ENCODE peak calls at places on chromosomes 11 and 22, in six cellular contexts. Q is epithelial cell of esophagus, M is Caco-2, P is GM06990, I is mucosa of descending colon, T is esophagus muscularis mucosa. E is an unnamed sample.

GRCh38 chr11:96254087-96254486 is 88.9 kb downstream of the MAML2 start:
- DNase-seq in Q (peak), M (no peak), P (no peak), I (no peak), T (no peak), E (peak)

GRCh38 chr11:67027483-67027930 is 4.6 kb downstream of the SYT12 start:
- DNase-seq in Q (peak), M (no peak), P (peak), I (no peak), T (no peak), E (peak)

GRCh38 chr22:45998638-45999378 is 21.8 kb upstream of the WNT7B start:
- DNase-seq in Q (no peak), M (no peak), P (no peak), I (no peak), T (no peak), E (no peak)

GRCh38 chr22:17807571-17808410 is 33.5 kb upstream of the BID start:
- DNase-seq in Q (no peak), M (peak), P (no peak), I (no peak), T (no peak), E (no peak)

GRCh38 chr11:124863137-124863825 is 2.0 kb upstream of the ROBO3 start:
- DNase-seq in Q (peak), M (no peak), P (no peak), I (peak), T (no peak), E (no peak)

GRCh38 chr22:50030315-50031188 is 18.0 kb upstream of the IL17REL start:
- DNase-seq in Q (peak), M (peak), P (peak), I (peak), T (no peak), E (peak)

GRCh38 chr11:118618115-118618990 is 10.9 kb downstream of the PHLDB1 start:
- DNase-seq in Q (peak), M (no peak), P (no peak), I (peak), T (no peak), E (no peak)

GRCh38 chr11:111937859-111938258 is 716 bp downstream of the DIXDC1 start:
- DNase-seq in Q (no peak), M (no peak), P (no peak), I (no peak), T (no peak), E (no peak)

GRCh38 chr11:63938481-63939350 is at the start of gene NAA40:
- DNase-seq in Q (peak), M (peak), P (peak), I (peak), T (no peak), E (peak)

GRCh38 chr11:44033411-44033850 is 14.3 kb upstream of the ACCSL start:
- DNase-seq in Q (no peak), M (no peak), P (no peak), I (no peak), T (no peak), E (no peak)

GRCh38 chr11:64037027-64037633 is 1.4 kb downstream of the FLRT1 start:
- DNase-seq in Q (no peak), M (no peak), P (no peak), I (no peak), T (no peak), E (no peak)

GRCh38 chr11:12291767-12292166 is 85.6 kb upstream of the PARVA start:
- DNase-seq in Q (no peak), M (no peak), P (no peak), I (no peak), T (no peak), E (peak)

GRCh38 chr22:37674248-37674647 is 1.2 kb upstream of the LGALS1 start:
- DNase-seq in Q (no peak), M (no peak), P (no peak), I (no peak), T (no peak), E (no peak)

GRCh38 chr11:107916671-107917241 is 11.5 kb upstream of the RAB39A start:
- DNase-seq in Q (peak), M (no peak), P (no peak), I (peak), T (no peak), E (peak)

GRCh38 chr11:27385245-27385644 is 22.2 kb upstream of the CCDC34 start:
- DNase-seq in Q (peak), M (no peak), P (no peak), I (no peak), T (no peak), E (no peak)

GRCh38 chr11:86484164-86484794 is 109.6 kb downstream of the CCDC81 start:
- DNase-seq in Q (peak), M (peak), P (no peak), I (no peak), T (no peak), E (no peak)

GRCh38 chr11:62137881-62138629 is 14.2 kb downstream of the INCENP start:
- DNase-seq in Q (peak), M (no peak), P (no peak), I (no peak), T (no peak), E (no peak)

GRCh38 chr22:49255154-49255553 is 572.5 kb downstream of the BRD1 start:
- DNase-seq in Q (no peak), M (no peak), P (no peak), I (no peak), T (no peak), E (no peak)

GRCh38 chr11:15010860-15011259 is 38.7 kb upstream of the CALCA start:
- DNase-seq in Q (no peak), M (no peak), P (no peak), I (no peak), T (no peak), E (no peak)

GRCh38 chr11:15011741-15012140 is 39.6 kb upstream of the CALCA start:
- DNase-seq in Q (no peak), M (no peak), P (no peak), I (no peak), T (no peak), E (no peak)

DNA sequence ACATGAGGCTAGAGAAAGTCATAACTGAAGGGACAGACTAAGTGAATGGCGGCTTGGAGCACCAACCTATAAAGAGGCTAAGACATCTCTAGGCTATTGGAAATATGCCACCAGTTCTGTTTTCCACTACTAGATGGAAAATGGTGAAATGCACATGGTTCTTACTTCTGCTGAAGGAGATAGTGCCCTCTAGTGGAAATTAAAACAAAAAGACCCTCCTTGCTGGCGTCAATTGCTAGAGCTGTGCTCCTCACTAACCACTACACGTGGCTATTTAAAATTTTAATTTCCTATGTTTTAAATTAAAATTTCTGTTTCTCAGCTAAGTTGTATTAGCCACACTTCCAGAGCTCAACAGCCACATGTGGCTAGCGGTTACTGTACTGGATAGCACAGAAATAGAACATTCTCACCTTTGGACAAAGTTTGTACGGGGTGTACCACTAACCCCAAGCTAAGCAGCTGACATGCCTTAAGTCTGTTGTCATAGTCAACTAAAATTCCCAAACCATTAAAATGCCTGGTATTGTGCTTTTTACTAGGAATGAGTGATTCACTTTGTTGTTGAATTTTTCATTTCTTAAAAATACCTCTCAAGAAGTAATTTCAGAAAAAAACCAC is 34.1 kb upstream of the CALCA start:
- DNase-seq in Q (peak), M (peak), P (peak), I (no peak), T (no peak), E (peak)
- TF ChIP-seq CTCF in Q (peak), M (peak), P (peak), I (no peak), T (no peak), E (peak)

GRCh38 chr11:57427692-57428082 is 766 bp upstream of the SLC43A3 start:
- DNase-seq in Q (peak), M (no peak), P (no peak), I (peak), T (peak), E (no peak)
- H3K4me3 ChIP-seq in Q (no peak), M (no peak), P (no peak), I (no peak), T (peak), E (peak)

GRCh38 chr11:22779850-22780249 is 49.8 kb downstream of the SVIP start:
- DNase-seq in Q (no peak), M (no peak), P (no peak), I (no peak), T (no peak), E (no peak)

GRCh38 chr11:22774716-22775115 is 54.9 kb downstream of the SVIP start:
- DNase-seq in Q (no peak), M (no peak), P (no peak), I (no peak), T (no peak), E (peak)

GRCh38 chr11:22780914-22781593 is 48.5 kb downstream of the SVIP start:
- DNase-seq in Q (no peak), M (no peak), P (no peak), I (no peak), T (no peak), E (peak)

GRCh38 chr11:22778642-22779041 is 51.0 kb downstream of the SVIP start:
- DNase-seq in Q (peak), M (no peak), P (no peak), I (no peak), T (no peak), E (no peak)

GRCh38 chr11:22775248-22775647 is 54.4 kb downstream of the SVIP start:
- DNase-seq in Q (no peak), M (no peak), P (no peak), I (no peak), T (no peak), E (no peak)
- TF ChIP-seq CTCF in Q (no peak), M (no peak), P (no peak), I (no peak), T (no peak), E (no peak)

GRCh38 chr11:102771351-102771750 is 9.1 kb downstream of the MMP10 start:
- DNase-seq in Q (no peak), M (no peak), P (no peak), I (no peak), T (no peak), E (no peak)

GRCh38 chr11:102770191-102770590 is 10.2 kb downstream of the MMP10 start:
- DNase-seq in Q (no peak), M (no peak), P (no peak), I (no peak), T (no peak), E (no peak)

GRCh38 chr11:102762414-102762813 is 18.0 kb downstream of the MMP10 start:
- DNase-seq in Q (peak), M (no peak), P (no peak), I (no peak), T (no peak), E (no peak)

GRCh38 chr11:102763440-102763839 is 17.0 kb downstream of the MMP10 start:
- DNase-seq in Q (peak), M (no peak), P (no peak), I (no peak), T (no peak), E (no peak)

DNA sequence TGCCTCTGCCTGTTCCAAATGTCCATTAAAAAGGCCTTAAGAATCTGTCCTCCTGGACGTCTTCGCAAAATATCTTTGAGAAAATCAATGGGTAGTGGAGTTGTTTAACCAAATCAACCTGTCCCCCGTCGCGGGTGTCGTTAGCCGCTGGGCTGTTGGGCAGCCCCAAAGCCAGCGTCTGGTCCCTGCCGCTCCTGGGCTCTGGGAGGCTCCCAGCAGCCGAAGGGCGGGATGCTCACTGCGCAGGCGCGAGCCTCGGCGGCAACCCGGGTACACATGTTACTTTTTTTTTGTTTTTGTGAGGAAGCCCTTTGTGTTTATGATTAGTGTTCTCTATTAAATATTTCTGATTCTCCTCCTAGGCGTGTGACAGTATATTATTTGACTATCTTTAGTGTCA is 12.6 kb downstream of the MMP10 start:
- DNase-seq in Q (no peak), M (no peak), P (no peak), I (no peak), T (no peak), E (no peak)
- H3K4me3 ChIP-seq in Q (no peak), M (no peak), P (no peak), I (no peak), T (no peak), E (no peak)

DNA sequence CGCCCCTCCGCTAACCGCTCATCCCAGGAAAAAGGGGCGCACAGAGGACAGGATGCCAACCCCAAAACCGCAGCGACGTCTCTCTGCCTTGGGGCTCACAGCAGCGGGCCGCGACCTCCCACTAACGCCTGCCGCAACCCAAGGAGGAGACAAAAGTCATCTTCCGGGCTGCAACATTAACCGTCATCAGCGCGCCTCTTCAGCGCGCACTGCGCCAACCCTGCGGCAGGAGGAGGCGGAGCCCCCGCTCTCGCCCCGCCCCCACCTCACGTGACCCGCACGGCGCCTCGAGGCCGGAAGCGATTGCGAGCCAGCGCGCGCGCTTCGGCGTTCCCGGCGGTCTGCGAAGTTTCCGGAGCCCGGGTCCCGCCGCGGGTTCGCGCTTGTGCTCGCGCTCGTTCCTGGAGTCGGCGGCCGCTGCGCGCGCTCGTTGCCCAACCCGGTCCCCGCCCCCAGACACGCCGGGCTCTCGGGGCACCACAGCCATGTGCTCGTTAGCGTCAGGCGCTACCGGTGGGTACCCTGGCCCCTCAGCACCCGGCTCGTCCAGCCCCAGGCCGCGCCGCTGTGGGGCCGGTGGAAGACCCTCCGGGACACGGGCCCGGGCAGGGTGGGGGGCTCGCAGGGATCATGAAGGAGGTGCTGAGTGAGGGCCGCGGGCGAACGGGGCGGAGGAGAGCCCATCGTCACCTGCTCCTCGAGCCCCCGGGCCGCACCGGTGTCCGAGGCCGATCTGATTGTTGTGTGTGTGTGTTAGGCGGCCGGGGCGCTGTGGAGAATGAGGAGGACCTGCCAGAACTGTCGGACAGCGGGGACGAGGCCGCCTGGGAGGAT is at the start of gene PRMT3:
- DNase-seq in Q (peak), M (peak), P (peak), I (peak), T (peak), E (peak)
- TF ChIP-seq CTCF in Q (no peak), M (no peak), P (no peak), I (no peak), T (peak), E (no peak)

DNA sequence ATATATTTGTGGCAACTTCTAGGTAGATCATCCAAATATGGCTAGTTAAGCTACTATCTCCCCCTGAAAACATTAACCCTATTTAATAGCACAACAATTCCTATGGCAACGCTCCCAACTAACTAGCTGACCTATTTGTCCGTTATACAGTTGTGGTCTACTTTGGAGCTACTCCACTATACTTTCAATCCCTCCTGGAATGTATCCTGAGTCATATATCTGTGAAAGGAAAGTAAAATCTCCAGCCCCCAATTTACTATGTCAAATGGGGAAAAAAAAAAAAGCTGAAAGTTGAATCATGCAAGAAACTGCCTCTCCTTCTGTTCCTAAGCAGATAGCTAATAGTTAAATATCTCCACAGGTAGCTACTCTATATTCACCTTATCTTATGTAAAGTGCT is 128.5 kb downstream of the CD44 start:
- DNase-seq in Q (no peak), M (no peak), P (no peak), I (no peak), T (no peak), E (no peak)
- H3K4me3 ChIP-seq in Q (no peak), M (no peak), P (no peak), I (no peak), T (no peak), E (no peak)

DNA sequence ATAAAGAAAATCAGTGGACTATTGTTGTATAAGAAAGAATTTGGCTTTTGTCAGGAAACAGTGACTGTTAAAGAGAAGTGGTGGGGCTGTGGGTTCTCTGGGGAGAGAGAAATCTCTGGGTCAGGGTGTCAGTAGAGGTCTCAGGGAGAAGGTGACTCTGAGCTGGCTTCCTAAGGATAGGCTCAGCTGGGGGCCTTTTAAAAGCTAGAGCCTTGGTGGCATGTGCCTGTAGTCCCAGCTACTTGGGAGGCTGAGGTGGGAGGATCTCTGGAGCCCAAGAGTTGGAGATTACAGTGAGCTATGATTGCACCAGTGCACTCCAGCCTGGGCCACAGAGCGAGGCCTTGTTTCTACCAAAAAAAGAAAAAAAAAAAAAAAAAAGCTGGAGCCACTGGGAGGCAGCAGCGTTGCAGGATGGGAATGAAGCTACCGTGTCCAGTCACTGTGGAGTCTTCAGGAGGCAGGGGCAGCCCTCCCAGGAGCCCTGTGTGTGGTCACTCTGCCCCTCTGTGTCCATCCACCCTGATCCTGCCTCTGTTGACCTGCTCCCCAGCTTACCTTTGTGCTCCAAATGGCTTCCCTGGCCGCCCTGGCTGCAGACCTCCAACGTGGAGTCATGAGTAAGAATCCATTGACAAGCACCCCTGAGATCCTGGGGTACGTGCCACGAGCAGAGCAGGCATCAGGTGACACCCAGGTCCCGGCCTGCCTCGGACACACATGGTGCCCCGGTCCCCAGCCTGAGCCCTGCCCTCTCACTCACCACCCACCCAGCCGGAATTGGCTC is 5.4 kb upstream of the MIF start:
- DNase-seq in Q (no peak), M (peak), P (no peak), I (no peak), T (no peak), E (no peak)
- TF ChIP-seq CTCF in Q (peak), M (peak), P (no peak), I (no peak), T (no peak), E (no peak)

GRCh38 chr11:17478064-17478463 is 1.4 kb upstream of the ABCC8 start:
- DNase-seq in Q (no peak), M (no peak), P (no peak), I (no peak), T (no peak), E (no peak)

GRCh38 chr11:17476317-17477083 is at the start of gene ABCC8:
- DNase-seq in Q (no peak), M (no peak), P (no peak), I (no peak), T (no peak), E (no peak)

GRCh38 chr11:17477361-17477760 is 716 bp upstream of the ABCC8 start:
- DNase-seq in Q (no peak), M (no peak), P (no peak), I (no peak), T (no peak), E (no peak)

GRCh38 chr11:17477084-17477333 is 364 bp upstream of the ABCC8 start:
- DNase-seq in Q (no peak), M (no peak), P (no peak), I (no peak), T (no peak), E (no peak)

DNA sequence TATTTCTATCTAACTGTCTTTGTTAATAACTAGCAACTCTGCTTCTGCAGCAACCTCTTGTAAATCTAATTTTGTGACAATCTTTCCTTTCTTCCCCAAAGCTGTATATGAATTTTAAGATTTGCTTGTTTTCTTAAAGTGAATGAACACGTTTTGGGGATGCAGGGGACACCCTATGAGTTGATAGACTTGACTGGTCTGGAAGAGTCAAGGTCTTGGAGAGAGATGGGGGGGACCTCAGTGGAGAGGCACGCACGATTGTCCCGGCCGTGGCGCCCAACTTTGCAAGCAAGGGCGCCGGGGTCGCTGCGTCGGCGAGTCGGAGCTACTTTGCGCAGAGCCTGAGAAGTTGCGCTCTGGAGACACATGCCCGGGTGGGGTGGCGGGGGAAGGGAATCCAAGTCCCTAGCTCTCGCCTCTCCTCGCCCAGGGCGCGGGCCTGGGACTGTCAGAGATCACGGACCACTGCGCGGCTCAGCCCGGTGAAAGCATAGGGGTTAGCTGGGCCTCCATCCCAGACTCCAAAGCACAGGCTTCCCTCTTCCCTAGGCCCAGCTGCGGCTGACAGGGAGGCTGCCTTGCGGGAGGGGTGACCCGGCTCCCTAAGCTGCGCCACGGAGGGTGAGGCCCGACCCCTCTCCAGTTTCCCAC is 854 bp downstream of the ABCC8 start:
- DNase-seq in Q (no peak), M (no peak), P (no peak), I (no peak), T (no peak), E (no peak)
- H3K4me3 ChIP-seq in Q (no peak), M (peak), P (no peak), I (no peak), T (peak), E (no peak)